ENCODE peak calls at places on chromosomes 11 and 22, in nine cellular contexts. P is NCI-H1105 treated with DMSO at 0.1 percent for 48 hours; M is naive thymus-derived CD4-positive, alpha-beta T cell; H is transverse colon; R is dermis blood vessel endothelial cell; E is lung microvascular endothelial cell; Y is effector CD4-positive, alpha-beta T cell; Q is NB4; S is hippocampal formation. J is an unnamed sample.
A peak's percentile ranks its signal among the peaks of the same experiment; 100 is the strongest.

GRCh38 chr22:40137132-40137531 is 40.6 kb upstream of the TNRC6B start:
- DNase-seq in P (no peak), M (no peak), H (no peak), R (no peak), E (no peak), Y (no peak), Q (no peak), S (no peak), J (no peak)

GRCh38 chr11:92911478-92911877 is 58.0 kb upstream of the MTNR1B start:
- DNase-seq in P (peak; percentile 89), M (no peak), H (no peak), R (no peak), E (no peak), Y (no peak), Q (no peak), S (no peak), J (no peak)

GRCh38 chr22:20551805-20552449 is 44.5 kb downstream of the MED15 start:
- DNase-seq in P (no peak), M (no peak), H (no peak), R (peak; percentile 37), E (no peak), Y (no peak), Q (no peak), S (peak; percentile 49), J (no peak)

GRCh38 chr11:66363805-66364535 is 7.6 kb downstream of the SLC29A2 start:
- DNase-seq in P (no peak), M (peak; percentile 47), H (peak; percentile 74), R (peak; percentile 49), E (no peak), Y (peak; percentile 51), Q (peak; percentile 77), S (no peak), J (peak; percentile 10)

GRCh38 chr11:32244453-32244852 is 153.6 kb downstream of the RCN1 start:
- DNase-seq in P (no peak), M (no peak), H (no peak), R (no peak), E (no peak), Y (no peak), Q (no peak), S (no peak), J (no peak)

GRCh38 chr11:11973361-11973800 is 35.0 kb downstream of the DKK3 start:
- DNase-seq in P (no peak), M (no peak), H (peak; percentile 33), R (peak; percentile 42), E (peak; percentile 54), Y (no peak), Q (no peak), S (peak; percentile 89), J (no peak)

GRCh38 chr22:35971418-35972119 is 57.1 kb downstream of the RBFOX2 start:
- DNase-seq in P (no peak), M (no peak), H (no peak), R (peak; percentile 35), E (peak; percentile 56), Y (no peak), Q (no peak), S (no peak), J (no peak)

GRCh38 chr11:70145025-70145529 is 58.0 kb upstream of the FADD start:
- DNase-seq in P (no peak), M (no peak), H (no peak), R (no peak), E (no peak), Y (no peak), Q (no peak), S (no peak), J (no peak)

GRCh38 chr11:27605422-27605821 is 94.8 kb downstream of the BDNF start:
- DNase-seq in P (no peak), M (no peak), H (no peak), R (no peak), E (no peak), Y (no peak), Q (no peak), S (no peak), J (no peak)

GRCh38 chr11:104338186-104338585 is 174.2 kb upstream of the PDGFD start:
- DNase-seq in P (no peak), M (no peak), H (no peak), R (no peak), E (no peak), Y (no peak), Q (no peak), S (no peak), J (no peak)

GRCh38 chr11:111941963-111942362 is 4.8 kb downstream of the DIXDC1 start:
- DNase-seq in P (no peak), M (no peak), H (no peak), R (no peak), E (no peak), Y (no peak), Q (no peak), S (peak; percentile 76), J (peak; percentile 14)

GRCh38 chr22:37428649-37429586 is 1.6 kb upstream of the ELFN2 start:
- DNase-seq in P (no peak), M (peak; percentile 54), H (peak; percentile 45), R (peak; percentile 73), E (peak; percentile 50), Y (peak; percentile 44), Q (peak; percentile 68), S (no peak), J (peak; percentile 35)

GRCh38 chr22:43185860-43186261 is 1.1 kb downstream of the TTLL12 start:
- DNase-seq in P (peak; percentile 70), M (no peak), H (peak; percentile 62), R (peak; percentile 65), E (peak; percentile 48), Y (no peak), Q (peak; percentile 21), S (no peak), J (no peak)

GRCh38 chr11:61923166-61924015 is 6.0 kb upstream of the RAB3IL1 start:
- DNase-seq in P (no peak), M (no peak), H (peak; percentile 59), R (no peak), E (no peak), Y (no peak), Q (no peak), S (no peak), J (no peak)

GRCh38 chr22:45444168-45444567 is 30.7 kb downstream of the RIBC2 start:
- DNase-seq in P (no peak), M (no peak), H (no peak), R (no peak), E (no peak), Y (no peak), Q (no peak), S (no peak), J (no peak)

GRCh38 chr22:40334899-40335298 is 11.4 kb upstream of the ADSL start:
- DNase-seq in P (no peak), M (peak; percentile 82), H (no peak), R (no peak), E (no peak), Y (no peak), Q (peak; percentile 46), S (no peak), J (peak; percentile 61)

GRCh38 chr11:118076754-118077281 is at the start of gene TMPRSS4:
- DNase-seq in P (peak; percentile 94), M (no peak), H (peak; percentile 91), R (no peak), E (no peak), Y (no peak), Q (no peak), S (no peak), J (no peak)

GRCh38 chr11:120052196-120052775 is 85.6 kb downstream of the TRIM29 start:
- DNase-seq in P (no peak), M (no peak), H (no peak), R (no peak), E (no peak), Y (no peak), Q (no peak), S (no peak), J (peak; percentile 1)

GRCh38 chr11:2808850-2809847 is 76.4 kb downstream of the CDKN1C start:
- DNase-seq in P (no peak), M (no peak), H (peak; percentile 6), R (no peak), E (no peak), Y (no peak), Q (peak; percentile 24), S (no peak), J (no peak)

GRCh38 chr11:74634537-74634936 is 42.2 kb downstream of the POLD3 start:
- DNase-seq in P (peak; percentile 9), M (no peak), H (peak; percentile 14), R (peak; percentile 50), E (peak; percentile 59), Y (no peak), Q (peak; percentile 10), S (no peak), J (no peak)

GRCh38 chr11:27408231-27408630 is 45.2 kb upstream of the CCDC34 start:
- DNase-seq in P (no peak), M (no peak), H (no peak), R (no peak), E (no peak), Y (no peak), Q (no peak), S (no peak), J (no peak)

GRCh38 chr11:130136107-130136506 is 23.5 kb upstream of the ST14 start:
- DNase-seq in P (no peak), M (no peak), H (no peak), R (no peak), E (no peak), Y (no peak), Q (no peak), S (no peak), J (no peak)

GRCh38 chr11:95697614-95698408 is 91.8 kb downstream of the FAM76B start:
- DNase-seq in P (no peak), M (no peak), H (no peak), R (no peak), E (no peak), Y (no peak), Q (no peak), S (peak; percentile 29), J (no peak)

GRCh38 chr22:27761652-27762051 is 39.9 kb downstream of the MN1 start:
- DNase-seq in P (no peak), M (no peak), H (no peak), R (no peak), E (no peak), Y (no peak), Q (no peak), S (no peak), J (no peak)

J was measured in MV-4-11.